ENCODE peak calls at places on chromosomes 3 and 15, in six cellular contexts. R is uterus, N is sigmoid colon, O is body of pancreas, W is adrenal gland, H is ovary. L is an unnamed sample.

GRCh38 chr3:49901351-49902339 is 2.0 kb downstream of the MST1R start:
- DNase-seq in W (no peak), H (no peak), N (no peak), R (no peak), O (no peak), L (no peak)

GRCh38 chr15:96352594-96353377 is 22.3 kb downstream of the NR2F2 start:
- DNase-seq in N (no peak), H (peak), O (no peak), R (no peak), W (peak), L (no peak)

GRCh38 chr3:84547971-84548970 is 410.5 kb upstream of the CADM2 start:
- DNase-seq in R (no peak), H (no peak), W (no peak), O (peak), N (peak), L (no peak)

GRCh38 chr3:69738859-69739203 is 433 bp upstream of the MITF start:
- DNase-seq in H (no peak), R (no peak), O (no peak), N (peak), W (no peak), L (no peak)

GRCh38 chr15:43190178-43190577 is 5.0 kb downstream of the CCNDBP1 start:
- DNase-seq in H (no peak), O (peak), N (no peak), W (peak), R (no peak), L (no peak)

GRCh38 chr3:13023251-13024055 is 49.8 kb downstream of the IQSEC1 start:
- DNase-seq in R (no peak), H (no peak), O (no peak), N (no peak), W (no peak), L (no peak)

GRCh38 chr3:143529018-143529478 is 319.2 kb downstream of the SLC9A9 start:
- DNase-seq in W (no peak), N (no peak), O (no peak), R (no peak), H (no peak), L (peak)

GRCh38 chr15:49366496-49366895 is 56.5 kb upstream of the FGF7 start:
- DNase-seq in R (no peak), N (no peak), O (no peak), H (no peak), W (no peak), L (no peak)

GRCh38 chr3:114464548-114464947 is 170.7 kb downstream of the TIGIT start:
- DNase-seq in R (no peak), W (no peak), O (no peak), H (no peak), N (no peak), L (no peak)

GRCh38 chr3:132210476-132211346 is 106.5 kb upstream of the ACP3 start:
- DNase-seq in O (peak), R (no peak), H (no peak), N (no peak), W (peak), L (no peak)

GRCh38 chr3:4290272-4290893 is 12.8 kb upstream of the SETMAR start:
- DNase-seq in O (peak), R (no peak), W (peak), N (no peak), H (no peak), L (no peak)

GRCh38 chr3:159818399-159818798 is 170.2 kb upstream of the IL12A start:
- DNase-seq in O (no peak), N (no peak), W (peak), H (no peak), R (no peak), L (no peak)
- TF ChIP-seq CTCF in O (no peak), N (no peak), W (no peak), H (no peak), R (no peak), L (peak)

GRCh38 chr3:73893089-73893488 is 268.3 kb upstream of the PDZRN3 start:
- DNase-seq in O (no peak), R (no peak), H (no peak), N (no peak), W (no peak), L (no peak)
- TF ChIP-seq POLR2A in O (no peak), R (no peak), H (no peak), N (no peak), W (no peak), L (no peak)

DNA sequence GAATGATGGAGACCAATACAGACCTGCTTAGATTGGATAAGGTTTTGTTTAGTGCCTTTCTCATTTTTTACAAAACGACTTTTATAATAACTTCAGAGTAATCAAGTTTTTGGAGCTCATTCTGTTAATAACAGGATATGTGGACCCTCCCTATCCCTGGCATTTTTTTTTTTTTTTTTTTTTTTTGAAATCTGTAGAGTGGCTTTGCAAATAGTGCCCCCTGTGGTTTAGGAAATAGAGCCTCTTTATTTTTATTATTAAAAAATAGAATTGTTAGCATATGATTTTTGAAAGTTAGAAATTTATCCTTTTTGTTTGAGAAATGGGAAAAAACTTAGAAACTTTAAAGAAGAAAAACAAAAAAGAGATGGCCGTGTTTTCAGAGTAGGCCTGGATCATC is 11.4 kb downstream of the SKIL start:
- DNase-seq in W (no peak), H (no peak), N (no peak), O (no peak), R (no peak), L (no peak)
- TF ChIP-seq CTCF in W (peak), H (no peak), N (no peak), O (no peak), R (no peak), L (peak)

GRCh38 chr3:118811333-118811732 is 223.3 kb downstream of the IGSF11 start:
- DNase-seq in R (no peak), W (no peak), H (no peak), O (no peak), N (no peak), L (no peak)

GRCh38 chr3:118808743-118809142 is 225.9 kb downstream of the IGSF11 start:
- DNase-seq in O (no peak), R (no peak), H (no peak), N (no peak), W (no peak), L (no peak)

GRCh38 chr3:118810499-118811035 is 224.1 kb downstream of the IGSF11 start:
- DNase-seq in R (no peak), W (no peak), N (no peak), O (no peak), H (no peak), L (no peak)

GRCh38 chr3:118806423-118806822 is 228.2 kb downstream of the IGSF11 start:
- DNase-seq in H (no peak), R (no peak), O (no peak), W (no peak), N (no peak), L (no peak)

GRCh38 chr3:118809696-118810498 is 224.7 kb downstream of the IGSF11 start:
- DNase-seq in W (no peak), O (no peak), R (no peak), H (no peak), N (no peak), L (no peak)
- TF ChIP-seq POLR2A in W (no peak), O (no peak), R (no peak), H (no peak), N (no peak), L (no peak)